ENCODE peak calls at places on chromosomes 1 and 21, in four cellular contexts. Q is body of pancreas, F is fibroblast of pulmonary artery, H is suprapubic skin. B is an unnamed sample.

GRCh38 chr1:214314178-214314843 is 33.4 kb downstream of the SMYD2 start:
- DNase-seq in Q (no peak), F (no peak), H (no peak), B (no peak)

GRCh38 chr1:177902151-177902765 is 67.6 kb downstream of the SEC16B start:
- DNase-seq in H (no peak), Q (no peak), F (no peak), B (no peak)

GRCh38 chr1:34985063-34985770 is at the start of gene TMEM35B:
- DNase-seq in Q (peak), F (peak), H (peak), B (peak)

GRCh38 chr1:24954631-24955030 is 24.6 kb upstream of the RUNX3 start:
- DNase-seq in F (no peak), Q (no peak), H (no peak), B (no peak)

GRCh38 chr1:223074901-223075300 is 68.1 kb downstream of the TLR5 start:
- DNase-seq in H (no peak), F (no peak), Q (no peak), B (no peak)

GRCh38 chr21:38440746-38441145 is 57.5 kb downstream of the ERG start:
- DNase-seq in H (no peak), F (peak), Q (no peak), B (peak)

GRCh38 chr1:222057162-222057561 is 315.3 kb upstream of the DUSP10 start:
- DNase-seq in Q (no peak), F (no peak), H (no peak), B (no peak)

GRCh38 chr1:222736972-222737371 is at the start of gene FAM177B:
- DNase-seq in H (no peak), F (no peak), Q (no peak), B (no peak)

GRCh38 chr21:43734830-43735229 is 15.9 kb downstream of the PDXK start:
- DNase-seq in H (no peak), F (peak), Q (no peak), B (peak)

GRCh38 chr1:203325418-203326091 is 20.2 kb downstream of the BTG2 start:
- DNase-seq in F (no peak), Q (peak), H (peak), B (peak)

GRCh38 chr1:21262282-21263051 is 27.8 kb downstream of the ECE1 start:
- DNase-seq in F (peak), Q (peak), H (peak), B (peak)

GRCh38 chr1:83701396-83701795 is 297.5 kb downstream of the TTLL7 start:
- DNase-seq in Q (no peak), H (no peak), F (no peak), B (no peak)

GRCh38 chr1:8047112-8047511 is 21.0 kb upstream of the ERRFI1 start:
- DNase-seq in Q (no peak), H (no peak), F (peak), B (peak)

GRCh38 chr1:8765253-8765652 is 52.2 kb downstream of the RERE start:
- DNase-seq in Q (no peak), H (no peak), F (peak), B (no peak)

GRCh38 chr1:34378968-34379729 is 202.4 kb downstream of the C1orf94 start:
- DNase-seq in Q (no peak), H (no peak), F (no peak), B (peak)

GRCh38 chr1:19884312-19884711 is 2.1 kb downstream of the OTUD3 start:
- DNase-seq in H (no peak), F (no peak), Q (no peak), B (no peak)

GRCh38 chr1:12142891-12143630 is 23.7 kb upstream of the TNFRSF1B start:
- DNase-seq in F (no peak), Q (no peak), H (no peak), B (no peak)

GRCh38 chr1:1124786-1125642 is 9.1 kb upstream of the C1orf159 start:
- DNase-seq in Q (no peak), F (no peak), H (no peak), B (no peak)

GRCh38 chr21:43262427-43262826 is 93.6 kb downstream of the CRYAA start:
- DNase-seq in H (no peak), Q (no peak), F (no peak), B (no peak)

GRCh38 chr1:203507227-203507626 is 13.3 kb downstream of the OPTC start:
- DNase-seq in H (no peak), F (peak), Q (no peak), B (no peak)

GRCh38 chr1:43314233-43314632 is 13.5 kb downstream of the TIE1 start:
- DNase-seq in H (no peak), Q (no peak), F (no peak), B (no peak)

GRCh38 chr1:67188137-67188536 is 21.9 kb downstream of the IL23R start:
- DNase-seq in Q (no peak), H (no peak), F (no peak), B (no peak)

GRCh38 chr1:240091614-240092300 is at the start of gene FMN2:
- DNase-seq in H (no peak), Q (no peak), F (no peak), B (peak)

GRCh38 chr1:5566924-5567323 is 425.3 kb downstream of the NPHP4 start:
- DNase-seq in H (no peak), F (no peak), Q (no peak), B (no peak)

GRCh38 chr1:176989023-176989422 is 175.5 kb downstream of the ASTN1 start:
- DNase-seq in H (no peak), F (peak), Q (no peak), B (no peak)

GRCh38 chr1:78225153-78225552 is 179.4 kb downstream of the GIPC2 start:
- DNase-seq in H (no peak), Q (no peak), F (no peak), B (peak)

GRCh38 chr1:206738370-206739366 is 31.9 kb upstream of the IL19 start:
- DNase-seq in H (no peak), F (peak), Q (peak), B (no peak)

GRCh38 chr1:230854423-230854822 is 13.9 kb downstream of the C1orf198 start:
- DNase-seq in F (no peak), H (no peak), Q (no peak), B (no peak)

GRCh38 chr1:1400576-1401456 is 1.7 kb upstream of the CCNL2 start:
- DNase-seq in H (no peak), Q (no peak), F (no peak), B (no peak)

GRCh38 chr21:25963186-25963585 is 207.4 kb downstream of the APP start:
- DNase-seq in Q (no peak), F (peak), H (no peak), B (peak)

GRCh38 chr1:228271701-228272251 is 63.9 kb downstream of the OBSCN start:
- DNase-seq in F (no peak), Q (no peak), H (no peak), B (no peak)

GRCh38 chr1:3482590-3482899 is 28.1 kb downstream of the ARHGEF16 start:
- DNase-seq in F (no peak), H (no peak), Q (no peak), B (no peak)
- TF ChIP-seq CTCF in F (no peak), H (no peak), Q (no peak), B (no peak)

DNA sequence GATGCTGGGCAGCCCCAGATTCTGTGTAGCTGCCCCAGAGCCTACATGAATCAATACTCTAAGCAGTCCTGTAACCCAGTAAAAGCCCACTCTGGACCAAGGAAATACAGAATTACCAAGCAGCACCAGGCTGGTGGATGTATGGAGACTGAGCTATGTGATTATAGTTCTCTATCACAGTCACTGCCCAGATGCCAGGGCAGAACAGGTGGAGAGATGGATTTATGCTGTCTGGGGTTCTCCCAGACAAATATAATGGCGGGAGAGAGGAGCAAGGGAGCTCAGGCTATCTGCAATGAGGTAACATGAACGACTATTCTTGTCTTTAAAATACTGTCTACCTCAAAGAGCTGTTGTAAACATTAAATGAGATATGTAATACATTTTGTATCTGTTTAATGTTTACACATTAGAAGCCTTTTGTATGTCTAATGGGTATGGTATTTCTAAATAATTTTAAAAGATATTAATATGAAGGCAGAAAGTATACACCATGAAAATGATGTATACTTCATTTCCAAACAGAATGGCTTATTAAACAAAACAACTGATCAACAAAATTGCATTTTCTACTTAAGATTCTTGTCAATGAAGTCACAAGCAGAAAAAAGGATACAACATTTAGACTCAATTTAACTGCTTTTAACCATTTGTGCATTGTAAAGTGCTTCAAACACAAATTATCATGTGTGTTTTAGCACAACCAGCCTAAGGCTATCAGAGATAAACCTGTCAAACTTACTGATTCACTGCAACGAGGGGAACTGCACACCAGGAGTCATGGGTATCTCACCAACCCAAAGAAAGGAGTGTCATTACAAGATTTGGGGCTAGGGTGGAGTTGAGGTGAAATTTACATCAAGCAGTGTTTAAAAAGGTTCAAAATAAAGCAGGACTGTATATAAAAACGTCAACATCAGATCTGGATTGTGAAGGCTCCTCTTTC is 3.0 kb downstream of the SDE2 start:
- DNase-seq in H (no peak), F (no peak), Q (no peak), B (no peak)
- H3K4me3 ChIP-seq in H (no peak), F (peak), Q (no peak), B (no peak)

DNA sequence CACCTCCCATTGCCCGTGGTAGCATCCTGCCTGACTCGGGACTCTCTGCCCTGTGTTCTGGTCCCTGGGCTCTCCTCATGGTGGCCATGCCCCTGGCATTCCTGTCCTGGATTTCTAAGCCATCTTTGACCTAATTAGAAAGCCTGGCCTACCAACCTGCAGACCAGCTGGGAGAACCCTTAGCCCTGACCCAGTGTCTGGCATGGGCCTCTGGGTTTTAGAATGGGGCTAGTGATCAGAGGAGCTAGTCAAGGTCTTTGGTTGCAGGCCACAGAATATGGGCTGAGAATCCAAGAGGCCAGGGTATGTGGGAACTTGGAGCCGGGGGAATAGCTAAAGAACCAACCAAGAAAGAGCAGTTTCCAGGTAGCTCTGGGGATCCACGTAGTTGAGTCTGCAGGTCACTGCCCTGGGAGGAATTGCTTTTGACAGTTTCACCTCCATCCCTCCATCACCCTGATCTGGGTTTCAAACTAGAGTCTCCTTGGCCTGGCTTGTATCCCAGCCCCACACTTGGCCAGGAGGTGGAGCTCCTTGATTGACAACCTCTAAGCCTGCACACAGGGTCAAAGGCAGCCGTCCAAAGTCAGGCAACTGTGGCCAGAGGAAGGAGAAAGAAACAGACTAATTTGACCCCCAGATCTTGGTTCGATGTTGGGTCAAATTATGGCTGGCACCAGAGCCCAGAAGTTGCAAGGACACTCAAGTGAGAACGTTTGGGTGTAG is 54.7 kb upstream of the ABCG1 start:
- DNase-seq in Q (peak), H (no peak), F (peak), B (no peak)
- TF ChIP-seq CTCF in Q (peak), H (peak), F (peak), B (peak)

GRCh38 chr1:44805311-44806024 is 1.7 kb downstream of the DYNLT4 start:
- DNase-seq in F (no peak), Q (no peak), H (peak), B (no peak)

GRCh38 chr1:44808063-44808937 is at the start of gene BTBD19:
- DNase-seq in F (peak), H (peak), Q (peak), B (peak)

GRCh38 chr1:44807364-44808062 is 362 bp upstream of the DYNLT4 start:
- DNase-seq in F (peak), H (peak), Q (peak), B (peak)

GRCh38 chr1:44806704-44807363 is at the start of gene DYNLT4:
- DNase-seq in Q (peak), F (no peak), H (no peak), B (no peak)

DNA sequence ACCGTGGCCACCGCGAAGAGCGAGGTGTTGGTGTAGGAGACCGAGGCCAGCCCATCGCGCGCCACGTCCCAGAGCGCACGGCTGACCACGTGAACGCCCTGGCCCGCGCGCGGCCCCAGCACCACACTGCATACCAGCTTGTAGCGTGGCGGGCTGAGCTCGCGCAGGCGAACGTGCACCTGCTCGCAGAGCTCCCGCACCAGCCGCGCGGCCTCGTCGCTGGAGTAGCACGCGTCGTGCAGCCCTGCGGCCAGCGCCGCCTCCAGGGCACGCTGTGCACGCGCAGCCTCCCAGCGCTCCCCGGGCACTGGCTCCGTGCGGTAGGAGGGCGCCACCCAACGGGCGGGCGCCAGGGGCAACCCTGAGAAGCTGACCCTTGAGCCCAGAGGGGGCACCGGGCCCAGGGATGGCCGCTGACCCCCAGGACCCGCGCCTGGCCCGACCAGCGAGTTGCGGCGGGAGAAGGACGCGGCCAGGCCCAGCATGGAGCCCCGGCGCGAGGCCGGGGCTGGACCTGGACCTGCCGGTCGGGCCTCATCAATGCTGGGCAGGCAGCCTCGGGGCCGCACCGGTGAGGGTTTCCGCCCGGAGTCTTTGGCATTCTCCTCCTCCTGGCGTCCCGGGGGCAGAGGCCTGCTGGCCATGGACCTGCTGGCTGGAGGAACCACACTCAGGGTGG is 987 bp downstream of the DYNLT4 start:
- DNase-seq in Q (no peak), H (peak), F (no peak), B (no peak)
- H3K4me3 ChIP-seq in Q (no peak), H (no peak), F (no peak), B (no peak)

GRCh38 chr1:170765279-170765678 is 101.3 kb downstream of the PRRX1 start:
- DNase-seq in F (no peak), Q (no peak), H (no peak), B (no peak)

GRCh38 chr1:170768929-170769328 is 105.0 kb downstream of the PRRX1 start:
- DNase-seq in F (peak), Q (no peak), H (no peak), B (no peak)

GRCh38 chr1:170770254-170770653 is 106.3 kb downstream of the PRRX1 start:
- DNase-seq in F (no peak), Q (no peak), H (no peak), B (no peak)

DNA sequence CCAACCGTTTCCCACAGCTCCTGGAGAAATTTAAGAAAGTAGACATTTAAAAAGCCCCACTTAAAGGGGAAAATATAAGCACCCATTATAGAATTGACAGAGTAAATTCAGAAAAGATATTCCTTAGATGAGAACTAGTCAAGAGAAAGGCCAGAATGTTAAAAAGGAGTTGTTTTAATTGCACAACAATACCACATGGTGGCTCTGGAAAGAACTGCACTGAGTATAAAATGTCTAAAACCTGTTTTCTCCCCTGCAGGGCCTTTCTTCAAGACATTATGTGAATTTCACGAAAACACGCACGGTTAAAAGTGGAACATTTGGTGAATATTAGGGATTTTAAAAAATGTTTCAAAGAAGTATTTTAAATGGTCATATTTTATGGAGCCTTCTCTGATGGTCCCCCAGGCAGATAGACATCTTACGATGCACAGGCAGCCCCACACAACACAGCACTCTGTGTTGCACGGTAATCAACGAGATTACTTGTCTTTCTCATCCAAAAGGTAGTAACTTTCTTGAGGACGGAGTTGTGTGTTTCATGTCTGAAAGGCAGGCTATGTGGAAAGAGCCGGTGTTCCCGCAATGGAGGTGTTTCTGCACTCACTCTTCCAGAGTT is 101.9 kb downstream of the PRRX1 start:
- DNase-seq in H (no peak), Q (no peak), F (peak), B (peak)
- TF ChIP-seq CTCF in H (peak), Q (peak), F (peak), B (peak)

DNA sequence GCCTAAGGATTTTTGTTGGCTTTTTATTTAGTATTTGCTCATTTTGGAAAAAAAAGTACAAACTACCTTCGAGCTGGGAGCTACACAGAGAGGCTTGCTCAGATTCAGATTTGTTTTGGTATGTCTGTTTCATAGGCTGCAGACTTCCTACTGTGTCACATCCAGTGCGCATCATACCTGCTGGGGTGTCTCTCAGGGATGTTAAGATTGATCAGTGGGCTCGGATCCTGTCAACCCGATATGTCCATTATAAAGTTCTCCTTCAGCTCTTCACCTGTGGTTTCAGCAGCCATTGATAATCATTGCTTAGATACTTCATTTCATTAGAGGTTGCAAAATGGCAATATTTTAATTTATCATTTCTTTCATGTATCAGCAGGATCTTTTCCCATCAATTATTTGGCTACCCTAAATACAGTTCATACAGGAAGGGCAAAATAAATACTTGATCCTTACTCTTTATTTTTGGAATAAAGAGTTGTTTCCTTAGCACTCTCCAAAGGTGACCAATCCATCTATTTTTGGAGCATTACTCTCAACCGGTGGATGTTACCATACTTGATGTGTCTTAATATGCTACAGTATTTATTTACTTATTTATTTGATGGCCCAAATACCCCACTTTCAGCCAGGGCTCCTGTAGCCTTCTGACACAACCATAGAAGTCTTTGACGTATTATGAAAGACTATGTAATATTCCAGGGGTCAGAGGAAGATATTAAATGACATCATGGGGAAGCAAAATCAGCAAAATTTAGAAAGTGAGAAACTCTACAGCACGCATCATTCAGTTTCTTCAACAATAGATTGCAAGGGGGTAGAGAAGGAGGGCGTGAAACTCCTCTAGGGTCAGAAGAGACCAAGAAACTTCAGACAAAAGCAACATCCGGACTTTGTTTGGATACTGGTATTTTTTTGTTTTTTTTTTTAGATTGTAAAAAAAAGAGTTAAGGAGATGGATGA is 55.3 kb upstream of the HNRNPU start:
- DNase-seq in F (no peak), Q (no peak), H (no peak), B (no peak)
- H3K4me3 ChIP-seq in F (peak), Q (no peak), H (peak), B (peak)